ENCODE peak calls at places on chromosomes 16 and 17, in seven cellular contexts. V is right atrium auricular region, H is heart right ventricle, X is cardiac fibroblast, B is mucosa of descending colon, W is tibial nerve, I is WTC11. F is an unnamed sample.

GRCh38 chr17:76867578-76868175 is 527 bp upstream of the MGAT5B start:
- DNase-seq in V (no peak), B (no peak), H (no peak), X (peak), W (no peak), I (peak), F (no peak)

GRCh38 chr16:20740007-20740883 is 1.4 kb downstream of the THUMPD1 start:
- DNase-seq in W (no peak), I (no peak), X (peak), H (no peak), V (no peak), B (no peak), F (no peak)

GRCh38 chr17:64306850-64307463 is 43.9 kb upstream of the TEX2 start:
- DNase-seq in W (peak), V (peak), H (peak), X (peak), B (peak), I (peak), F (no peak)

GRCh38 chr17:71970312-71970711 is 150.5 kb upstream of the SOX9 start:
- DNase-seq in V (no peak), B (no peak), I (no peak), H (no peak), W (no peak), X (no peak), F (no peak)

GRCh38 chr17:7133424-7133823 is 18.8 kb upstream of the ASGR2 start:
- DNase-seq in H (peak), W (no peak), B (no peak), I (peak), X (peak), V (no peak), F (no peak)

GRCh38 chr16:70399951-70400350 is 38.9 kb downstream of the ST3GAL2 start:
- DNase-seq in B (no peak), I (no peak), X (no peak), V (no peak), H (no peak), W (no peak), F (no peak)

GRCh38 chr17:81153340-81153803 is 11.9 kb upstream of the PVALEF start:
- DNase-seq in W (peak), I (no peak), B (no peak), X (peak), V (no peak), H (peak), F (no peak)

GRCh38 chr17:35536664-35537160 is 766 bp downstream of the SLFN12L start:
- DNase-seq in H (no peak), I (no peak), B (no peak), X (no peak), W (no peak), V (no peak), F (no peak)

GRCh38 chr17:77375526-77375916 is 234.8 kb downstream of the SEC14L1 start:
- DNase-seq in H (no peak), V (no peak), W (no peak), X (no peak), B (no peak), I (no peak), F (no peak)

GRCh38 chr17:40779181-40779909 is 3.0 kb downstream of the KRT27 start:
- DNase-seq in W (no peak), X (no peak), B (no peak), V (no peak), I (peak), H (no peak), F (no peak)

GRCh38 chr17:63069245-63069644 is 103.2 kb downstream of the TANC2 start:
- DNase-seq in B (no peak), I (no peak), X (no peak), W (no peak), H (no peak), V (no peak), F (no peak)

GRCh38 chr17:48498168-48498840 is 32.5 kb downstream of the HOXB1 start:
- DNase-seq in H (no peak), V (no peak), W (no peak), I (no peak), B (no peak), X (no peak), F (no peak)

GRCh38 chr16:12024429-12024828 is 47.9 kb downstream of the SNX29 start:
- DNase-seq in X (no peak), I (no peak), V (no peak), W (no peak), H (no peak), B (no peak), F (no peak)

GRCh38 chr16:85609539-85609938 is 3.6 kb upstream of the GSE1 start:
- DNase-seq in H (no peak), I (no peak), B (no peak), V (no peak), W (no peak), X (no peak), F (no peak)

GRCh38 chr16:12617401-12617819 is 186.3 kb downstream of the CPPED1 start:
- DNase-seq in V (no peak), B (no peak), W (no peak), H (no peak), X (no peak), I (no peak), F (peak)

GRCh38 chr16:8890549-8890921 is 8.4 kb downstream of the LITAFD start:
- DNase-seq in W (no peak), B (no peak), H (no peak), X (no peak), I (no peak), V (no peak), F (no peak)

GRCh38 chr16:2533912-2534311 is 2.7 kb upstream of the CEMP1 start:
- DNase-seq in V (no peak), X (no peak), W (no peak), H (no peak), B (peak), I (no peak), F (no peak)

GRCh38 chr17:29107933-29108805 is 65.2 kb downstream of the PIPOX start:
- DNase-seq in H (peak), V (no peak), W (no peak), X (no peak), B (no peak), I (no peak), F (no peak)

GRCh38 chr17:44444735-44445105 is 55.3 kb upstream of the ITGA2B start:
- DNase-seq in I (no peak), W (no peak), H (no peak), X (peak), B (no peak), V (no peak), F (no peak)

GRCh38 chr17:12024332-12024731 is 3.7 kb downstream of the MAP2K4 start:
- DNase-seq in I (no peak), B (no peak), W (no peak), H (no peak), X (peak), V (no peak), F (no peak)

GRCh38 chr17:28180449-28180848 is 138.0 kb downstream of the NLK start:
- DNase-seq in H (no peak), X (peak), B (no peak), I (no peak), V (no peak), W (no peak), F (no peak)

GRCh38 chr17:73341350-73342056 is 29.7 kb upstream of the CDC42EP4 start:
- DNase-seq in X (no peak), W (no peak), B (no peak), H (no peak), I (no peak), V (no peak), F (no peak)

GRCh38 chr17:79150035-79150733 is 75.6 kb downstream of the ENGASE start:
- DNase-seq in V (no peak), H (no peak), X (no peak), I (no peak), W (no peak), B (no peak), F (no peak)

GRCh38 chr17:17109231-17109630 is 67.0 kb downstream of the MPRIP start:
- DNase-seq in B (peak), I (no peak), H (no peak), X (no peak), W (no peak), V (no peak), F (no peak)

GRCh38 chr17:55264273-55264639 is 504 bp upstream of the HLF start:
- DNase-seq in V (no peak), W (no peak), X (no peak), B (no peak), I (no peak), H (no peak), F (no peak)

GRCh38 chr16:16025214-16025968 is 76.0 kb downstream of the ABCC1 start:
- DNase-seq in I (no peak), V (peak), B (peak), W (no peak), X (peak), H (peak), F (peak)

GRCh38 chr16:24668481-24669001 is 60.9 kb upstream of the TNRC6A start:
- DNase-seq in V (no peak), H (peak), X (peak), B (no peak), I (no peak), W (no peak), F (no peak)

GRCh38 chr17:74457820-74458166 is 8.6 kb upstream of the CD300A start:
- DNase-seq in X (no peak), H (no peak), V (no peak), W (no peak), B (no peak), I (no peak), F (no peak)

GRCh38 chr17:67289174-67289876 is 44.3 kb upstream of the HELZ start:
- DNase-seq in W (peak), X (peak), V (peak), I (no peak), H (peak), B (peak), F (no peak)
- TF ChIP-seq CTCF in W (no peak), X (no peak), V (no peak), I (no peak), H (no peak), B (no peak), F (no peak)

GRCh38 chr16:1010266-1010665 is 28.7 kb downstream of the SOX8 start:
- DNase-seq in V (no peak), I (no peak), B (no peak), W (no peak), X (no peak), H (no peak), F (no peak)

GRCh38 chr16:1010815-1011214 is 29.2 kb downstream of the SOX8 start:
- DNase-seq in B (no peak), W (no peak), V (no peak), X (no peak), H (no peak), I (no peak), F (no peak)

GRCh38 chr16:1012135-1012534 is 30.6 kb downstream of the SOX8 start:
- DNase-seq in H (no peak), V (no peak), B (no peak), W (no peak), X (no peak), I (no peak), F (no peak)

GRCh38 chr16:1012722-1013592 is 31.4 kb downstream of the SOX8 start:
- DNase-seq in I (no peak), V (no peak), H (no peak), W (no peak), X (no peak), B (no peak), F (no peak)

DNA sequence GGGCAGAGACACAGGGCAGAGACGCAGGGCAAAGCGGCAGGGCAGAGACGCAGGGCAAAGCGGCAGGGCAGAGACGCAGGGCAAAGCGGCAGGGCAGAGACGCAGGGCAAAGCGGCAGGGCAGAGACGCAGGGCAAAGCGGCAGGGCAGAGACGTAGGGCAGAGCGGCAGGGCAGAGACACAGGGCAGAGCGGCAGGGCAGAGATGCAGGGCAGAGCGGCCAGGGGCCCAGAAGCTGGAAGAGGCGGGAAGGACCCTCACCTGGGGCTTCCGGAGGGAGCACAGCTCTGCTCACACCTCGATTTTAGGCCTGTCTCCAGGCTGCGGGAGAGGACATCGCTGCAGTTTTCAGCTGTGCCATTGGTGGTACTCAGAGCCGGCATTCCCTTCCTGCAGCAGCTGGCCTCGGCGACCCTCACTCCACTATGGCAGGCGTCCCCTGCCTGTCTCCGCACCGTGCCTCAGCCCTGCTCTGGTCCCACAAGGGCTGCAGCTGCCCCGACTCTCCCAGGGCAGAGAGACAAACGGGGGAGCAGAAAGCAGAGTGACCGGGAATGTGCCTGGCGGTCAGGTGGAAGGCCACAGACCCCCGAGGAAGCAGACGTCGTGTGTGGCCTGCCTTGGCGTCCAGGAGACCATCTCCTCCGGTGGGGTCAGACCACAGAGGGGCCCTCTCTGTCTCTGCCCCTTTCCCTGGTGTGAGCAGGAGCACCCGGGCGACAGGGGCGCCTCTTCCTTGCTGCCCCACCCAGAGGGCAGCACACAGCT is 29.9 kb downstream of the SOX8 start:
- DNase-seq in W (no peak), V (no peak), I (no peak), B (no peak), H (no peak), X (no peak), F (no peak)
- TF ChIP-seq CTCF in W (no peak), V (no peak), I (no peak), B (no peak), H (no peak), X (no peak), F (no peak)

GRCh38 chr16:54927125-54928015 is 3.3 kb upstream of the IRX5 start:
- DNase-seq in V (no peak), B (no peak), W (no peak), H (no peak), X (no peak), I (no peak), F (no peak)

GRCh38 chr16:54926166-54926838 is 4.4 kb upstream of the IRX5 start:
- DNase-seq in X (no peak), H (no peak), I (no peak), W (no peak), V (no peak), B (no peak), F (no peak)

GRCh38 chr16:54923055-54923473 is 7.6 kb upstream of the IRX5 start:
- DNase-seq in W (no peak), V (no peak), I (no peak), X (no peak), H (no peak), B (no peak), F (no peak)

GRCh38 chr16:54921229-54921824 is 9.3 kb upstream of the IRX5 start:
- DNase-seq in H (no peak), V (no peak), W (no peak), X (no peak), B (no peak), I (no peak), F (no peak)

GRCh38 chr16:54923988-54924387 is 6.7 kb upstream of the IRX5 start:
- DNase-seq in I (no peak), X (no peak), W (no peak), B (no peak), H (no peak), V (no peak), F (no peak)
- TF ChIP-seq CTCF in I (no peak), X (no peak), W (no peak), B (no peak), H (no peak), V (no peak), F (no peak)

GRCh38 chr16:74776926-74777325 is 2.3 kb upstream of the FA2H start:
- DNase-seq in X (no peak), B (no peak), H (no peak), I (no peak), V (no peak), W (no peak), F (no peak)

GRCh38 chr16:74773431-74774222 is 993 bp downstream of the FA2H start:
- DNase-seq in B (no peak), I (no peak), V (no peak), X (no peak), W (no peak), H (no peak), F (peak)

GRCh38 chr16:74771656-74772315 is 2.8 kb downstream of the FA2H start:
- DNase-seq in I (no peak), W (no peak), X (no peak), V (no peak), H (no peak), B (no peak), F (no peak)

GRCh38 chr16:74775255-74775654 is 635 bp upstream of the FA2H start:
- DNase-seq in W (no peak), B (no peak), I (no peak), V (no peak), H (no peak), X (no peak), F (no peak)

GRCh38 chr16:74774223-74775139 is at the start of gene FA2H:
- DNase-seq in V (no peak), I (peak), X (peak), H (peak), W (no peak), B (peak), F (peak)
- TF ChIP-seq CTCF in V (no peak), I (no peak), X (no peak), H (peak), W (peak), B (peak), F (peak)

F was measured in osteocyte.